ENCODE peak calls at places on chromosomes 5 and 9, in six cellular contexts. M, P, B, L, Q and U are unnamed samples.

GRCh38 chr5:178386532-178386931 is 153.9 kb upstream of the PHYKPL start:
- DNase-seq in M (no peak), P (no peak), B (no peak), L (no peak), Q (no peak), U (no peak)

GRCh38 chr5:816176-816575 is 31.6 kb upstream of the ZDHHC11B start:
- DNase-seq in M (no peak), P (no peak), B (no peak), L (no peak), Q (no peak), U (no peak)

GRCh38 chr9:114687034-114687433 is 5.0 kb upstream of the TEX48 start:
- DNase-seq in M (no peak), P (peak), B (no peak), L (no peak), Q (no peak), U (no peak)

GRCh38 chr9:132381966-132382541 is 24.6 kb downstream of the TTF1 start:
- DNase-seq in M (no peak), P (no peak), B (no peak), L (no peak), Q (no peak), U (no peak)

GRCh38 chr9:129624168-129624759 is 1.7 kb upstream of the NTMT1 start:
- DNase-seq in M (peak), P (peak), B (peak), L (peak), Q (peak), U (peak)

GRCh38 chr9:120965344-120966004 is 38.9 kb upstream of the TRAF1 start:
- DNase-seq in M (peak), P (no peak), B (peak), L (no peak), Q (peak), U (no peak)

GRCh38 chr5:88761269-88761880 is 121.6 kb downstream of the MEF2C start:
- DNase-seq in M (no peak), P (peak), B (no peak), L (no peak), Q (no peak), U (no peak)

GRCh38 chr5:151195622-151196021 is 28.3 kb downstream of the CCDC69 start:
- DNase-seq in M (no peak), P (no peak), B (no peak), L (no peak), Q (no peak), U (no peak)

GRCh38 chr5:111968459-111968858 is 211.5 kb upstream of the NREP start:
- DNase-seq in M (no peak), P (peak), B (no peak), L (no peak), Q (no peak), U (no peak)

GRCh38 chr9:7094052-7094451 is 336.3 kb downstream of the KDM4C start:
- DNase-seq in M (no peak), P (peak), B (no peak), L (no peak), Q (peak), U (no peak)

GRCh38 chr5:51960617-51961115 is 577.4 kb downstream of the ISL1 start:
- DNase-seq in M (no peak), P (no peak), B (no peak), L (no peak), Q (peak), U (no peak)

GRCh38 chr5:137097203-137097602 is 401.9 kb downstream of the SPOCK1 start:
- DNase-seq in M (no peak), P (no peak), B (no peak), L (no peak), Q (no peak), U (no peak)